ENCODE peak calls at places on chromosomes 5 and 9, in five cellular contexts. B is tibial artery; V is A673; A is CD8-positive, alpha-beta memory T cell; M is A549. S is an unnamed sample. For H3K4me1, the result is how much of the 10 kb centered on the place peaks cover.

GRCh38 chr5:113237893-113238292 is 196.9 kb downstream of the TSSK1B start:
- DNase-seq in B (no peak), V (no peak), A (no peak), M (no peak), S (no peak)

GRCh38 chr9:70485273-70485858 is 70.9 kb upstream of the KLF9 start:
- DNase-seq in B (peak), V (no peak), A (no peak), M (no peak), S (peak)

GRCh38 chr5:60945760-60946253 is 802 bp downstream of the NDUFAF2 start:
- DNase-seq in B (peak), V (peak), A (peak), M (peak), S (peak)

GRCh38 chr5:172594867-172595466 is 46.1 kb upstream of the NEURL1B start:
- DNase-seq in B (no peak), V (no peak), A (no peak), M (no peak), S (no peak)

GRCh38 chr5:87770601-87771121 is 357.9 kb upstream of the CCNH start:
- DNase-seq in B (no peak), V (no peak), A (no peak), M (no peak), S (no peak)

GRCh38 chr9:18824095-18824666 is 208.8 kb downstream of the SAXO1 start:
- DNase-seq in B (no peak), V (no peak), A (no peak), M (no peak), S (no peak)

GRCh38 chr9:131678499-131679111 is 61.3 kb downstream of the RAPGEF1 start:
- DNase-seq in B (peak), V (peak), A (peak), M (peak), S (peak)

GRCh38 chr9:16417101-16417500 is 453.4 kb downstream of the BNC2 start:
- DNase-seq in B (no peak), V (no peak), A (no peak), M (no peak), S (no peak)

GRCh38 chr5:172334196-172334595 is 50.6 kb upstream of the UBTD2 start:
- DNase-seq in B (no peak), V (peak), A (no peak), M (no peak), S (no peak)

GRCh38 chr5:132489051-132489770 is 1.4 kb downstream of the IRF1 start:
- DNase-seq in B (no peak), V (no peak), A (peak), M (no peak), S (no peak)

DNA sequence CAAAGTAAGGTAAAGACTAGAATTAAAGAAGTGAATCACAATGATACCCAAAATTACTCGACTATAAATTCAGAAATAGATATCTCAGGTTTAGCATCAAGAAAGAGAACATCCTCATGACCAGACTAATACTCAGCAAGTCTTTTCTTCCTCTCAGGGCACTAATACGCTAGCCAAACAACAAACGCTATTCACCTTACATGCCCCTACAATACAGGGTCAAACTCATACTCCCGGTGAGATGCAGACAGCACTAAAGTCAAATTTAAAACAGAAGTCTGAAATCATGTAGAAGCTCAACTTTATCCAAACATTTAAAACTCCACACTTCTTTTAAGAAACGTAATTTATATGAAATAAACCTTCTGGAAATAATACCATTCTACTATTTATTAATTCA is 5.6 kb downstream of the PFDN1 start:
- DNase-seq in B (no peak), V (no peak), A (no peak), M (no peak), S (no peak)
- H3K4me1 ChIP-seq in B (under half), V (half or more), A (under half), M (half or more), S (under half)

GRCh38 chr5:129945031-129945430 is 40.8 kb downstream of the CHSY3 start:
- DNase-seq in B (no peak), V (no peak), A (no peak), M (no peak), S (no peak)
- H3K27ac ChIP-seq in B (peak), V (no peak), A (no peak), M (no peak), S (no peak)

GRCh38 chr9:106872641-106873040 is 9.7 kb downstream of the ZNF462 start:
- DNase-seq in B (no peak), V (no peak), A (no peak), M (no peak), S (no peak)
- H3K4me1 ChIP-seq in B (under half), V (under half), A (under half), M (under half), S (under half)

DNA sequence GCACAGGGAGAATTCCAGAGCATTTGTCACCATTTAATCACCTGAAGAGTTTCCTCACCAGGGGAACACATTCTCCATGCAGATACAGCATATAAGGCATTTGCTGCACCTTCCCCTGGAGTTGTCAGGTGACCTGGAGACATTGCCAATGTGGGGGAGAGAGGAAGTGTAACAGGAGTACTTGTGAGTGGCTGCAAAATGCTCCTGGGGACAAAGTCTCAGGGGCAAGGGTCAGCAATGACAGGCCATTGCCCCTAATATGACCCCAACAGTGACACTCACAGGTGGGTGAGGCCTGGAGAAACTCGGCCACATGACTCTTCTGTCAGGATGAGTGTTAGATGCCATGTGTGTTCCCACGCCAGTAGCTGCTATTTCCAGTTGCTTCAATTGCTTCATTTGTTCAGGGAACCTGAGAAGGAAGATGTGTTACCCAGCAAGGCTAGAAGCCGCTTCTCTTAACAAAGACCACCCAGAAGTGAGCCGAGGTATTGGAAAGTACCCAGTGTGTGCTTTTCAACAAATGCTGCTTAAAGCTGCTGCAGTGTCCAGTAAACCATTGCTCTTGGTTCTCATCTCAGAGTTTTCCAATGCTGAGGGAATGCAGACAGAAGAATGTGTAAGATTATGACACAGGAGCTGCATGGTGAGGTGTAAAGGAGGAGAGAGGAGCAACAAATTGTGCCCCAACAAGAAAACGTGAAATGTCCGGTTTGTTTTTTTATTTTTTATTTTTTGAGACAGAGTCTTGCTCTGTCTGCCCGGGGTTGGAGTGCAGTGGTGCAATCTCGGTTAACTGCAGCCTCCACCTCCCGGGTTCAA is 128.2 kb upstream of the SLC44A1 start:
- DNase-seq in B (no peak), V (no peak), A (no peak), M (no peak), S (no peak)
- H3K27ac ChIP-seq in B (no peak), V (no peak), A (no peak), M (no peak), S (no peak)

GRCh38 chr5:140328036-140328764 is 18.2 kb downstream of the HBEGF start:
- DNase-seq in B (no peak), V (no peak), A (no peak), M (no peak), S (no peak)

GRCh38 chr5:140325486-140325885 is 20.9 kb downstream of the HBEGF start:
- DNase-seq in B (no peak), V (no peak), A (no peak), M (no peak), S (no peak)

GRCh38 chr5:140327589-140327988 is 18.8 kb downstream of the HBEGF start:
- DNase-seq in B (no peak), V (peak), A (no peak), M (no peak), S (no peak)

GRCh38 chr5:140331638-140332037 is 14.8 kb downstream of the HBEGF start:
- DNase-seq in B (no peak), V (no peak), A (no peak), M (no peak), S (no peak)

DNA sequence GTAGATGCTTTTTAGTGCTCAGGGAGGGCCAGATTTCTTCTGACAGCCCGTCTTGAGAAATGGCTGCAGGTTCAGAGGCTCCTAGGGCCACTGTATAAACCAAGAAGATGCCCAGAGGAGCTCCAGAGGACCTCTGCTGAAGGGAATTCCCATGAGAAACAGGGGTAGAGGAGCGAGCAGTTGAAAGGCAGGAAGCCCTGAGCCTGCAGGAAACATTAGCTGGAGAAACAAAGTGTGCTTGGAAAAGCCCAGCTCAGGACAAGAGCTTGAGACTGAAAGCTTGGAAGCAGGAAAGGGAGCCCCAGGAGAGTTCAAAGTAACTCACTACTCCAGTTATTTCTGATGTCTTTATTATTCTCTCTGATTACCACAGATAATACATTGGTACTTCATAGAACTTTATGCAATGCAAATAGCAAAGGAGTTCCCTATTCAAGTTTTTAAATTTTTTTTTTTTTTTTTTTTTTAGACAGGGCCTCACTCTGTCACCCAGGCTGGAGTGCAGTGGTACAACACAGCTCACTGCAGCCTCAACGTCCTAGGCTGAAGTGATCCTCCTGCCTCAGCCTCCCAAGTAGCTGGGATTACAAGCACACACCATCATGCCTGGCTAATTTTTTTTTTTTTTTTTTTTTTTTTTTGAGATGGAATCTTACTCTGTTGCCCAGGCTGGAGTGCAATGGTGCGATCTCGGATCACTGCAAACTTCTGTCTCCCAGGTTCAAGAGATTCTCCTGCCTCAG is 16.5 kb downstream of the HBEGF start:
- DNase-seq in B (no peak), V (peak), A (no peak), M (no peak), S (no peak)
- H3K4me1 ChIP-seq in B (under half), V (under half), A (under half), M (under half), S (under half)